ENCODE peak calls at places on chromosomes 3 and 15, in five cellular contexts. Y, V, W, A and T are unnamed samples.

GRCh38 chr3:195183071-195183776 is 87.7 kb downstream of the XXYLT1 start:
- DNase-seq in Y (no peak), V (no peak), W (no peak), A (no peak), T (no peak)

GRCh38 chr3:27889745-27890144 is 167.6 kb upstream of the EOMES start:
- DNase-seq in Y (no peak), V (no peak), W (no peak), A (no peak), T (no peak)

GRCh38 chr15:75024102-75024636 is 779 bp downstream of the PPCDC start:
- DNase-seq in Y (no peak), V (no peak), W (peak), A (no peak), T (no peak)

GRCh38 chr3:192772495-192772894 is 45.2 kb upstream of the FGF12 start:
- DNase-seq in Y (no peak), V (no peak), W (peak), A (no peak), T (no peak)

GRCh38 chr15:28960979-28961378 is 75.2 kb downstream of the APBA2 start:
- DNase-seq in Y (no peak), V (no peak), W (no peak), A (no peak), T (no peak)

GRCh38 chr3:125357032-125357658 is 18.0 kb downstream of the ZNF148 start:
- DNase-seq in Y (peak), V (no peak), W (peak), A (peak), T (peak)

GRCh38 chr3:197335428-197336132 is 37.2 kb upstream of the DLG1 start:
- DNase-seq in Y (no peak), V (no peak), W (no peak), A (no peak), T (no peak)

GRCh38 chr3:162354343-162354742 is 857.7 kb downstream of the OTOL1 start:
- DNase-seq in Y (no peak), V (no peak), W (no peak), A (no peak), T (no peak)

GRCh38 chr3:132536442-132537153 is 60.5 kb upstream of the ACKR4 start:
- DNase-seq in Y (no peak), V (no peak), W (no peak), A (no peak), T (no peak)

GRCh38 chr3:123229145-123229544 is 27.4 kb downstream of the SEC22A start:
- DNase-seq in Y (no peak), V (no peak), W (peak), A (no peak), T (no peak)

GRCh38 chr3:12363397-12364195 is 74.7 kb downstream of the PPARG start:
- DNase-seq in Y (no peak), V (no peak), W (no peak), A (no peak), T (no peak)

GRCh38 chr3:174937488-174937887 is 78.4 kb downstream of the NAALADL2 start:
- DNase-seq in Y (no peak), V (peak), W (no peak), A (no peak), T (no peak)

GRCh38 chr3:182717216-182717615 is 76.1 kb upstream of the ATP11B start:
- DNase-seq in Y (no peak), V (no peak), W (no peak), A (no peak), T (no peak)

GRCh38 chr15:70880781-70881180 is 11.5 kb downstream of the THAP10 start:
- DNase-seq in Y (no peak), V (no peak), W (no peak), A (no peak), T (no peak)

GRCh38 chr3:23763040-23763477 is 42.7 kb upstream of the UBE2E1 start:
- DNase-seq in Y (no peak), V (no peak), W (peak), A (no peak), T (no peak)

GRCh38 chr3:52385157-52385556 is 59.7 kb downstream of the SEMA3G start:
- DNase-seq in Y (no peak), V (peak), W (peak), A (no peak), T (no peak)

GRCh38 chr15:40914013-40914412 is 15.1 kb upstream of the DLL4 start:
- DNase-seq in Y (no peak), V (no peak), W (no peak), A (no peak), T (no peak)

GRCh38 chr3:180594631-180595348 is 7.2 kb upstream of the TTC14 start:
- DNase-seq in Y (no peak), V (peak), W (peak), A (no peak), T (no peak)

GRCh38 chr15:92683511-92683834 is 27.9 kb upstream of the FAM174B start:
- DNase-seq in Y (no peak), V (peak), W (peak), A (no peak), T (no peak)

GRCh38 chr3:13879102-13879945 is 547 bp downstream of the WNT7A start:
- DNase-seq in Y (no peak), V (no peak), W (no peak), A (peak), T (no peak)

GRCh38 chr3:55569033-55569518 is 82.0 kb upstream of the WNT5A start:
- DNase-seq in Y (no peak), V (no peak), W (no peak), A (no peak), T (no peak)